ENCODE peak calls at places on chromosomes 5 and 9, in four cellular contexts. O is astrocyte of the spinal cord; T is CD4-positive, alpha-beta T cell; H is substantia nigra. S is an unnamed sample.

GRCh38 chr9:36991516-36992134 is 42.4 kb downstream of the PAX5 start:
- DNase-seq in H (no peak), O (peak), T (no peak), S (no peak)

GRCh38 chr9:128550226-128550625 is 2.2 kb upstream of the SPTAN1 start:
- DNase-seq in H (no peak), O (no peak), T (no peak), S (no peak)

GRCh38 chr9:19471737-19472648 is 63.2 kb downstream of the ACER2 start:
- DNase-seq in H (peak), T (no peak), O (peak), S (peak)

GRCh38 chr5:179793470-179794139 is at the start of gene LTC4S:
- DNase-seq in H (no peak), O (peak), T (no peak), S (peak)

GRCh38 chr5:34843482-34843881 is 4.5 kb downstream of the TTC23L start:
- DNase-seq in O (no peak), H (no peak), T (no peak), S (no peak)

GRCh38 chr5:165574140-165574539 is 2068.7 kb downstream of the MAT2B start:
- DNase-seq in O (no peak), T (no peak), H (no peak), S (peak)

GRCh38 chr5:73764586-73764985 is 138.6 kb downstream of the ARHGEF28 start:
- DNase-seq in O (peak), T (no peak), H (no peak), S (peak)

GRCh38 chr5:172635038-172635437 is 6.0 kb upstream of the NEURL1B start:
- DNase-seq in H (no peak), T (no peak), O (no peak), S (no peak)

GRCh38 chr5:151092750-151093149 is 11.9 kb upstream of the TNIP1 start:
- DNase-seq in H (no peak), T (no peak), O (peak), S (peak)

GRCh38 chr5:72815580-72816296 is 723 bp upstream of the TNPO1 start:
- DNase-seq in O (peak), T (peak), H (no peak), S (peak)

GRCh38 chr5:1748845-1749244 is 50.8 kb downstream of the MRPL36 start:
- DNase-seq in O (no peak), T (no peak), H (no peak), S (no peak)

GRCh38 chr9:96087669-96088299 is 212.3 kb downstream of the ERCC6L2 start:
- DNase-seq in T (no peak), O (no peak), H (no peak), S (peak)

GRCh38 chr5:171660438-171660837 is 125.2 kb upstream of the SMIM23 start:
- DNase-seq in H (no peak), O (no peak), T (no peak), S (no peak)

GRCh38 chr5:54443264-54443663 is 12.2 kb upstream of the HSPB3 start:
- DNase-seq in T (no peak), H (no peak), O (peak), S (peak)

GRCh38 chr9:127585161-127585750 is 26.8 kb upstream of the STXBP1 start:
- DNase-seq in T (no peak), H (no peak), O (no peak), S (no peak)

GRCh38 chr5:115737452-115737851 is 79.0 kb downstream of the CDO1 start:
- DNase-seq in H (no peak), O (no peak), T (no peak), S (no peak)

GRCh38 chr5:151115272-151115905 is 34.6 kb upstream of the TNIP1 start:
- DNase-seq in O (peak), H (no peak), T (peak), S (peak)

S was measured in A172.